ENCODE peak calls at places on chromosomes 4 and X, in eight cellular contexts. K, E, P, W, G, Y, S and L are unnamed samples.
A peak's percentile ranks its signal among the peaks of the same experiment; 100 is the strongest.

GRCh38 chr4:141659539-141659938 is 23.2 kb downstream of the IL15 start:
- DNase-seq in Y (no peak), G (no peak), P (no peak), S (no peak), W (no peak), K (no peak), E (no peak), L (no peak)

GRCh38 chr4:12679217-12679616 is 804.9 kb downstream of the RAB28 start:
- DNase-seq in G (no peak), P (no peak), K (no peak), E (no peak), S (no peak), Y (no peak), W (no peak), L (no peak)

GRCh38 chr4:164424852-164425251 is 329.1 kb upstream of the SMIM31 start:
- DNase-seq in K (no peak), G (no peak), P (no peak), W (no peak), E (no peak), S (no peak), Y (no peak), L (no peak)

GRCh38 chr4:102575369-102576129 is 74.4 kb downstream of the NFKB1 start:
- DNase-seq in Y (no peak), G (no peak), E (no peak), W (no peak), K (no peak), P (no peak), S (no peak), L (no peak)

GRCh38 chr4:86089053-86089452 is 270.8 kb downstream of the MAPK10 start:
- DNase-seq in G (no peak), E (no peak), W (no peak), K (no peak), Y (no peak), P (no peak), S (no peak), L (no peak)

GRCh38 chrX:140500427-140500826 is 4.4 kb downstream of the SOX3 start:
- DNase-seq in E (no peak), P (no peak), G (no peak), Y (peak; percentile 48), K (no peak), W (no peak), S (no peak), L (no peak)

GRCh38 chrX:5907202-5907601 is 321.5 kb downstream of the NLGN4X start:
- DNase-seq in S (no peak), W (no peak), E (no peak), Y (no peak), K (no peak), P (no peak), G (no peak), L (no peak)

GRCh38 chrX:154649864-154650510 is 3.4 kb downstream of the CTAG2 start:
- DNase-seq in E (no peak), P (no peak), S (no peak), G (no peak), K (no peak), W (no peak), Y (no peak), L (no peak)

GRCh38 chr4:21915761-21916160 is 32.8 kb downstream of the KCNIP4 start:
- DNase-seq in W (no peak), Y (no peak), P (no peak), G (no peak), E (no peak), S (no peak), K (no peak), L (no peak)

GRCh38 chrX:9885150-9885549 is 82.0 kb upstream of the CLDN34 start:
- DNase-seq in S (peak; percentile 40), E (no peak), G (peak; percentile 29), Y (peak; percentile 87), K (peak; percentile 11), W (peak; percentile 67), P (peak; percentile 86), L (peak; percentile 2)

GRCh38 chrX:153900806-153901752 is 3.4 kb upstream of the AVPR2 start:
- DNase-seq in Y (peak; percentile 60), K (peak; percentile 31), G (peak; percentile 52), S (peak; percentile 54), W (peak; percentile 61), P (peak; percentile 79), E (no peak), L (peak; percentile 73)

GRCh38 chr4:150152764-150153163 is 74.5 kb downstream of the DCLK2 start:
- DNase-seq in Y (no peak), E (no peak), S (no peak), G (no peak), P (no peak), K (no peak), W (peak; percentile 38), L (no peak)

DNA sequence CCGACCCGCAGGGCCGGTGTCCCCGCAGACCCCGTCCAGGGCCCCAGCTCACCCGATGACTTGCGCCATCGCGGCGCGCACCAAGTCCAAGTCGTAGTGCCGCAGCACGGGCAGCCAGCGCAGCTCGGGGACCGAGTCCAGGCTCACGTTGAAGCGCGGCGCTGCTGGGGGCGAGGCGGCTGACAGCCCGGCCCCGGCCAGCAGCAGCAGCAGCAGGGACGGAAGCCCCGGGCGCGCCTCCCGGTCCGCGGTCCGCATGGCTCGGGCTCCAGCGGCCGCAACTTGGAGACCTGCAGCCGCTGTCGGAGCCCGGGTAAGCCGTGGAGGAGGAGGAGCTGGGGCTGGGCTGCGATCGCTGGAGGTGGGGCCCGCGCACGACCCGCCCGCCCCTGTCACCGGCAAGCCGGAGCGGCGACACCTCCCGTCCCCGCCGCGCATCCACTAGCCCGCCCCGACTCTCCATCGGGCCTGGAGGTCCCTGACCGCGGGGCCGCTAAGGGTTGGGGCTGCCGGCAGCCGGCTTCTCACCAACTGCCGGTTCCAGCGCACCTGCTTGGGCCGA is at the start of gene NAAA:
- DNase-seq in K (peak; percentile 27), Y (peak; percentile 91), G (peak; percentile 69), E (peak; percentile 81), W (peak; percentile 63), P (peak; percentile 94), S (peak; percentile 82), L (peak; percentile 67)
- TF ChIP-seq CTCF in K (peak; percentile 51), Y (no peak), G (peak; percentile 5), E (peak; percentile 57), W (peak; percentile 5), P (no peak), S (no peak), L (no peak)

DNA sequence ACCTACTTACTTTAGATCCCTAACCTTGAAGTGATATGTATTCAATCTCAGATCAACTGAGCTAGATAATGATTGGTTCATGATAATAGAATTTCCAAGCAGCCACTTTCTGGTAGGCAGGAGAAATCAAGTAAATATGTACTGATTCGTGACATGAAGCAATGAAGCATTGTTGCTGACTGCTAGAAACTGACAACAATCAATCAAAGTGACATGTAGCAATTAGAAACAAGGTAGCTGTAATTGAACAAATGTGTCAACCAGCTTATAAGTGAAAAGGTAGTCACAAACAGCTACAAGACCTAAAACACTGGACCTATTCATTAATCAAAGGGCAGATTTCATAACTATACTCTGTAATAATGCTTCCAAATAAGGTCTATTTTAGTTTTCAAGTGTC is 62.4 kb downstream of the PABPC4L start:
- DNase-seq in W (no peak), P (no peak), E (no peak), Y (no peak), K (no peak), S (no peak), G (no peak), L (no peak)
- H3K4me3 ChIP-seq in W (no peak overlapping the region), P (no peak overlapping the region), E (no peak overlapping the region), Y (no peak overlapping the region), K (no peak overlapping the region), S (no peak overlapping the region), G (no peak overlapping the region), L (no peak overlapping the region)

GRCh38 chr4:145530189-145530588 is 48.5 kb downstream of the SMAD1 start:
- DNase-seq in Y (no peak), K (no peak), P (no peak), G (no peak), S (no peak), W (no peak), E (no peak), L (no peak)
- H3K4me1 ChIP-seq in Y (no peaks in the 10 kb centered on the region), K (peaks cover 39% of the 10 kb centered on the region), P (peaks cover 5% of the 10 kb centered on the region), G (peaks cover 5% of the 10 kb centered on the region), S (no peaks in the 10 kb centered on the region), W (no peaks in the 10 kb centered on the region), E (peaks cover 23% of the 10 kb centered on the region), L (no peaks in the 10 kb centered on the region)

DNA sequence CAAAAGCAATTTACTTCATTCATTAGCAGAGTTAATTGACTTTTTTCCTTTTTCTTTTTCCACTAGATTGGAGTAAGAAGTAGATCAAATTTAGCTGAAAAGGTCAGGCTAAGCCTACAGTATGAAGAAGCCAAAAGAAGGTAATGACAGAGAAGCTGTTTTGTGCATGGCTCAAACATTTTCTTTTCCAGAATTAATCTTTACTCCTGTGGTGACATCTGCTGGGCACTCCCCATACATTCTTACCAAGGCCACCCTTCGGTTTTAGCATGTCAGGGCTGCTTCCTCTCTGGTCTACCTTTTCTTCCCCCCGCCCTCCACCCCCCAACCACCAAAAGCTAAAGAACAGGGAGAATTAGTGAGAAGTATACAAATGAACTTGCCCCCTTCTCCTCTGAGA is 70.2 kb downstream of the CLDN22 start:
- DNase-seq in W (peak; percentile 58), G (no peak), K (no peak), S (no peak), E (no peak), Y (no peak), P (no peak), L (no peak)
- TF ChIP-seq CTCF in W (peak; percentile 49), G (no peak), K (peak; percentile 36), S (no peak), E (peak; percentile 62), Y (peak; percentile 66), P (no peak), L (no peak)

GRCh38 chr4:75343333-75343732 is 170.9 kb downstream of the RCHY1 start:
- DNase-seq in G (no peak), W (peak; percentile 67), Y (no peak), P (no peak), S (no peak), E (no peak), K (no peak), L (no peak)
- H3K4me3 ChIP-seq in G (no peak overlapping the region), W (no peak overlapping the region), Y (no peak overlapping the region), P (no peak overlapping the region), S (no peak overlapping the region), E (no peak overlapping the region), K (no peak overlapping the region), L (no peak overlapping the region)

GRCh38 chr4:6273661-6273990 is 4.0 kb downstream of the WFS1 start:
- DNase-seq in E (no peak), K (no peak), P (no peak), G (no peak), Y (no peak), S (no peak), W (no peak), L (no peak)
- H3K4me1 ChIP-seq in E (peaks cover 74% of the 10 kb centered on the region), K (peaks cover 28% of the 10 kb centered on the region), P (peaks cover 72% of the 10 kb centered on the region), G (peaks cover 86% of the 10 kb centered on the region), Y (peaks cover 2% of the 10 kb centered on the region), S (peaks cover 59% of the 10 kb centered on the region), W (peaks cover 36% of the 10 kb centered on the region), L (peaks cover 20% of the 10 kb centered on the region)

DNA sequence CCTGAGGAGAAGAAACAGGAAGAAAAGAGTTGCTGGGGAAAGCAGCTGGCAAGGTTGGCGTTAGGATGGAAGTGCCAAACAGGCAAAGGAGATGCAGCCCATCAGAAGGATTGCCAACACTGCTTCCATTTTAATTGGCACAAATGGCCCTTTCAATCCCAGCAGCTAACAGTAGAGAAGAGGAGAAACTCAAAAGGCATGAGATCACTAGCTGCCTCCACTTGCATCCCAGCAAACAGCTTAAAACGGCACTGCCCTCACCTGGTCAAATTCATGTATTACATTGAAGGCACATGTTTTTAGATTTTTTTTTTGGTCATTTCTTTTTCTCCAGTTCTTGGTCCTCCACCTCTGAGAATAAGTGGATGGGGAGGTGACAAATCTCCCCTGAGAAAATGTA is 14.9 kb upstream of the LOC101059915 start:
- DNase-seq in G (peak; percentile 23), K (no peak), Y (peak; percentile 76), E (no peak), P (no peak), W (peak; percentile 57), S (peak; percentile 27), L (peak; percentile 66)
- TF ChIP-seq CTCF in G (peak; percentile 49), K (peak; percentile 56), Y (peak; percentile 76), E (peak; percentile 68), P (peak; percentile 36), W (peak; percentile 56), S (peak; percentile 32), L (peak; percentile 56)

GRCh38 chrX:2188840-2189239 is 311.9 kb downstream of the DHRSX start:
- DNase-seq in W (no peak), Y (no peak), E (no peak), S (no peak), P (no peak), G (no peak), K (no peak), L (no peak)
- H3K4me3 ChIP-seq in W (no peak overlapping the region), Y (peak overlapping the region; percentile 66), E (no peak overlapping the region), S (no peak overlapping the region), P (no peak overlapping the region), G (no peak overlapping the region), K (no peak overlapping the region), L (no peak overlapping the region)